ENCODE peak calls at places on chromosomes 7 and 10, in nine cellular contexts. Z is WTC11, M is PC-9, N is cardiac muscle cell, G is choroid plexus epithelial cell, A is gastrocnemius medialis, K is transverse colon, B is pancreas, C is right lobe of liver. Q is an unnamed sample.

GRCh38 chr10:112360308-112361270 is 13.3 kb upstream of the ACSL5 start:
- DNase-seq in Z (no peak), M (peak), N (peak), G (peak), A (peak), K (peak), B (no peak), C (no peak), Q (peak)

GRCh38 chr10:5933909-5934546 is 43.3 kb downstream of the IL15RA start:
- DNase-seq in Z (no peak), M (no peak), N (no peak), G (no peak), A (no peak), K (no peak), B (no peak), C (no peak), Q (no peak)

GRCh38 chr7:73945022-73945421 is 83.0 kb upstream of the ELN start:
- DNase-seq in Z (no peak), M (no peak), N (no peak), G (no peak), A (no peak), K (no peak), B (no peak), C (no peak), Q (no peak)

GRCh38 chr7:89813096-89813495 is 341.2 kb upstream of the STEAP1 start:
- DNase-seq in Z (no peak), M (no peak), N (no peak), G (no peak), A (no peak), K (no peak), B (no peak), C (no peak), Q (no peak)

GRCh38 chr10:4656576-4657194 is 169.3 kb upstream of the AKR1E2 start:
- DNase-seq in Z (peak), M (peak), N (peak), G (peak), A (peak), K (peak), B (no peak), C (no peak), Q (peak)

GRCh38 chr7:78134256-78134655 is 335.7 kb downstream of the PHTF2 start:
- DNase-seq in Z (no peak), M (peak), N (peak), G (peak), A (no peak), K (no peak), B (no peak), C (no peak), Q (no peak)

GRCh38 chr7:1611708-1612241 is 41.9 kb upstream of the PSMG3 start:
- DNase-seq in Z (peak), M (peak), N (peak), G (peak), A (no peak), K (no peak), B (no peak), C (no peak), Q (no peak)

GRCh38 chr7:25752967-25753791 is 398.8 kb upstream of the NFE2L3 start:
- DNase-seq in Z (peak), M (no peak), N (no peak), G (no peak), A (peak), K (no peak), B (no peak), C (no peak), Q (no peak)

GRCh38 chr7:155858521-155859061 is 46.3 kb upstream of the SHH start:
- DNase-seq in Z (no peak), M (peak), N (peak), G (no peak), A (no peak), K (no peak), B (no peak), C (no peak), Q (no peak)

GRCh38 chr7:22598318-22598717 is 98.3 kb upstream of the STEAP1B start:
- DNase-seq in Z (no peak), M (no peak), N (no peak), G (no peak), A (no peak), K (no peak), B (no peak), C (no peak), Q (no peak)

GRCh38 chr7:108097703-108098102 is 32.5 kb downstream of the LAMB4 start:
- DNase-seq in Z (no peak), M (no peak), N (peak), G (no peak), A (no peak), K (no peak), B (no peak), C (no peak), Q (no peak)

GRCh38 chr7:24602860-24603456 is 29.7 kb downstream of the PALS2 start:
- DNase-seq in Z (no peak), M (no peak), N (no peak), G (no peak), A (no peak), K (no peak), B (no peak), C (no peak), Q (no peak)

GRCh38 chr10:132468201-132468600 is 69.4 kb upstream of the INPP5A start:
- DNase-seq in Z (no peak), M (no peak), N (no peak), G (no peak), A (no peak), K (no peak), B (no peak), C (no peak), Q (no peak)

GRCh38 chr10:93115661-93116383 is 42.1 kb downstream of the CYP26A1 start:
- DNase-seq in Z (peak), M (peak), N (peak), G (peak), A (peak), K (peak), B (peak), C (peak), Q (no peak)

GRCh38 chr7:21318190-21318915 is 109.5 kb upstream of the SP4 start:
- DNase-seq in Z (no peak), M (no peak), N (peak), G (peak), A (no peak), K (no peak), B (no peak), C (no peak), Q (no peak)

GRCh38 chr10:15797346-15797745 is 63.0 kb downstream of the MINDY3 start:
- DNase-seq in Z (no peak), M (no peak), N (no peak), G (no peak), A (no peak), K (no peak), B (no peak), C (no peak), Q (no peak)

GRCh38 chr7:1468203-1468602 is 8.9 kb upstream of the MICALL2 start:
- DNase-seq in Z (no peak), M (no peak), N (no peak), G (no peak), A (no peak), K (no peak), B (no peak), C (no peak), Q (no peak)

GRCh38 chr10:97174276-97174775 is 11.4 kb downstream of the SLIT1 start:
- DNase-seq in Z (no peak), M (no peak), N (no peak), G (no peak), A (no peak), K (no peak), B (no peak), C (peak), Q (no peak)

DNA sequence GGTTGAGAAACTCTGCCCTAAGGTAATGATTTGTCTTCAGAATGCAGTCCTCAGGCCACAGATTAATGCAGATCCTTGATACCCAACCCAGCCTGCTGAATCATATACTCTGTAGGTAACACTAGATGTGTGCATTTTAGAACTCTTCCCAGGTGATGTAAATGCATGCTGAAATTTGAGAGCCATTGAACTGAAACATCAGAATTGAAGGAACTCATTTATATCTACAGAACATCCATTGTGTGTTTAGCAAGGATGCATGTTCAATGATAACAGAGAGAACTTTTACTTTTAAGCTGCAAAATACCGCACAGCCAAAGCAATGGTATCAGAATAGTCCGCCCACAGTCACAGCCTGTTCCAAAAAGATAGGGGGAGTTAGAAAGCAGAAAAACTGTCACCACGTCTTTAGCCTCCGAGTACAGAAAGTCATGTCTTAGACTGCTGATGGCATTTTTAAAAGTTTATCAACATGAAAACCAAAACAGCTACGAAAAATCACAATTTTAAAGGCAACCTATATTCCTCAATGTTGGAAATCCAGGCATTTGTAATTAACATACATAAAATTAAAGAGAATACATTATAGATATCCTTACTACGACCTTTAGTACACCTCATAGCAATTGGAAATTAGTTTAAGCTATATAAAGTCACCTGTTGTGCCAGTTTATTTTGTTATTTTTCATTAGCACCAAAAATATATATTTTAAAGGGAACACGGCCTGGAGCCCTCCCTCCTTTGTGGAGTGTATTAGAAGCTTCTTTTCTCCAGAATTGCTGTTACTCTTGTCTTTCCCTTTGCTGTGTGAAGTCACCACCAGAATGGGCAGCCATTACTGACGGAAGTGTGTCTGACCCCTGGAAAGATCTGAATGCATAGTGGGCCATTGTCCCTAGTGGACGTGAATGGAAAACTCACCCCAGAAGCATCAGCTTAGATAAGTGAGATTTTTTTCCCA is 65.8 kb upstream of the PRKAR2B start:
- DNase-seq in Z (no peak), M (no peak), N (peak), G (no peak), A (no peak), K (no peak), B (no peak), C (no peak), Q (no peak)
- TF ChIP-seq CTCF in Z (no peak), M (no peak), N (peak), G (peak), A (no peak), K (no peak), B (no peak), C (no peak), Q (no peak)

GRCh38 chr10:63671317-63671937 is 150.2 kb downstream of the REEP3 start:
- DNase-seq in Z (no peak), M (no peak), N (peak), G (peak), A (no peak), K (no peak), B (no peak), C (no peak), Q (no peak)
- TF ChIP-seq CTCF in Z (no peak), M (no peak), N (no peak), G (peak), A (peak), K (no peak), B (no peak), C (no peak), Q (no peak)

GRCh38 chr10:22159180-22159579 is 58.6 kb downstream of the EBLN1 start:
- DNase-seq in Z (no peak), M (no peak), N (no peak), G (no peak), A (no peak), K (no peak), B (no peak), C (no peak), Q (no peak)

GRCh38 chr10:22152403-22152802 is 65.4 kb downstream of the EBLN1 start:
- DNase-seq in Z (no peak), M (no peak), N (no peak), G (no peak), A (no peak), K (no peak), B (no peak), C (no peak), Q (no peak)

GRCh38 chr10:22159979-22160378 is 57.8 kb downstream of the EBLN1 start:
- DNase-seq in Z (no peak), M (no peak), N (no peak), G (no peak), A (no peak), K (no peak), B (no peak), C (no peak), Q (no peak)

GRCh38 chr10:22158426-22158825 is 59.4 kb downstream of the EBLN1 start:
- DNase-seq in Z (no peak), M (no peak), N (peak), G (peak), A (no peak), K (no peak), B (no peak), C (no peak), Q (no peak)

DNA sequence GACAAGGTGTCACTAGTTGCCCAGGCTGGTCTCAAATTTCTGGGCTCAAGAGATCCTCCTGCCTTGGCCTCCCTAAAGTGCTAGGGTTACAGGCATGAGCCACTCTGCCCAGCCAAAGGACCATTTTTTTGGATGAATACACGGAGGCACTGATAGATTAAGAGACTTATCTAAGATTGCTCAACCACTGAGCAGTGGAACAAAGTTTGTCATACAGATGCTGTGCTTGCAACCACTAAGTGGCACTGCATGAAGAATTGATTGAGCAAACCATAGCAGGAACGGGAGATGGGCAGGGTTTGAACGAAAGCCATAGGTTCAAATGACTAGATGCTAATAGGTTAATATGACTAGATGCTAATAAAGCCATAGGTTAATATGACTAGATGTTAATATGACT is 61.1 kb downstream of the EBLN1 start:
- DNase-seq in Z (no peak), M (no peak), N (peak), G (no peak), A (no peak), K (no peak), B (no peak), C (no peak), Q (no peak)
- TF ChIP-seq CTCF in Z (no peak), M (no peak), N (no peak), G (no peak), A (no peak), K (no peak), B (no peak), C (no peak), Q (no peak)

GRCh38 chr7:117403737-117404136 is 23.6 kb downstream of the ASZ1 start:
- DNase-seq in Z (no peak), M (no peak), N (no peak), G (no peak), A (no peak), K (no peak), B (no peak), C (no peak), Q (no peak)

GRCh38 chr7:117402109-117402508 is 25.2 kb downstream of the ASZ1 start:
- DNase-seq in Z (no peak), M (no peak), N (no peak), G (peak), A (no peak), K (no peak), B (no peak), C (no peak), Q (no peak)

GRCh38 chr7:117401293-117402002 is 25.8 kb downstream of the ASZ1 start:
- DNase-seq in Z (no peak), M (no peak), N (peak), G (peak), A (no peak), K (no peak), B (no peak), C (no peak), Q (no peak)

GRCh38 chr7:117395743-117396142 is 31.6 kb downstream of the ASZ1 start:
- DNase-seq in Z (no peak), M (no peak), N (no peak), G (peak), A (no peak), K (no peak), B (no peak), C (no peak), Q (no peak)

DNA sequence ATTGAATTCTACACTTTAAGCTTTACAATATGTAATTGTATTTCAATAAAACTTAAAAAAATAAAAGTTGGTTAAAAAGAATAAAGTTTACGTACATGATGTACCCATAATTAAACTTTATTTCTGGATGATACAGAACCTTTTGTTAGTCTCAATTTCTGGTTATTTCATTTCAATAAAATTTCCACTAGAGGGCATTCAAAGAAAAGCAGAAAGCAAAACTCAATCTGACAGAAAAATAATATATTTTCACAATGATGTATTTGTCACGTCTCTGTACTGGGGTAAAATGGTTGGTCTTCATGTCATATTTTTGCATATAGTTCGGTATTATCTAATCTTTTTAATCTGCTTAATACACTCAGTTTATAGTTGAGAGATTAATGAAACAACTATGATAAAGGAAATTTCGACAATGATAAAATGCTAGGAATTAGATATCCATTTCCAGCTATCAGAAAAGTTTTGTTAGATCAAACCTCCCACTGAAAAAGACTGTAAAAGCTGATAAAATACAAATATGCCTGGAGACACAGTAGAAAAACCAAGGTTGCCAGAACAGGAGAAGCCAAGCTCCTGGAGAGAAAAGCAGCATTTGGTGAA is 27.4 kb downstream of the ASZ1 start:
- DNase-seq in Z (no peak), M (no peak), N (peak), G (peak), A (no peak), K (no peak), B (no peak), C (no peak), Q (no peak)
- TF ChIP-seq CTCF in Z (no peak), M (peak), N (peak), G (peak), A (no peak), K (peak), B (no peak), C (peak), Q (no peak)

GRCh38 chr10:62414359-62414758 is 40.2 kb downstream of the ZNF365 start:
- DNase-seq in Z (no peak), M (no peak), N (no peak), G (peak), A (no peak), K (no peak), B (no peak), C (no peak), Q (no peak)
- TF ChIP-seq CTCF in Z (no peak), M (peak), N (no peak), G (no peak), A (no peak), K (no peak), B (no peak), C (no peak), Q (no peak)

DNA sequence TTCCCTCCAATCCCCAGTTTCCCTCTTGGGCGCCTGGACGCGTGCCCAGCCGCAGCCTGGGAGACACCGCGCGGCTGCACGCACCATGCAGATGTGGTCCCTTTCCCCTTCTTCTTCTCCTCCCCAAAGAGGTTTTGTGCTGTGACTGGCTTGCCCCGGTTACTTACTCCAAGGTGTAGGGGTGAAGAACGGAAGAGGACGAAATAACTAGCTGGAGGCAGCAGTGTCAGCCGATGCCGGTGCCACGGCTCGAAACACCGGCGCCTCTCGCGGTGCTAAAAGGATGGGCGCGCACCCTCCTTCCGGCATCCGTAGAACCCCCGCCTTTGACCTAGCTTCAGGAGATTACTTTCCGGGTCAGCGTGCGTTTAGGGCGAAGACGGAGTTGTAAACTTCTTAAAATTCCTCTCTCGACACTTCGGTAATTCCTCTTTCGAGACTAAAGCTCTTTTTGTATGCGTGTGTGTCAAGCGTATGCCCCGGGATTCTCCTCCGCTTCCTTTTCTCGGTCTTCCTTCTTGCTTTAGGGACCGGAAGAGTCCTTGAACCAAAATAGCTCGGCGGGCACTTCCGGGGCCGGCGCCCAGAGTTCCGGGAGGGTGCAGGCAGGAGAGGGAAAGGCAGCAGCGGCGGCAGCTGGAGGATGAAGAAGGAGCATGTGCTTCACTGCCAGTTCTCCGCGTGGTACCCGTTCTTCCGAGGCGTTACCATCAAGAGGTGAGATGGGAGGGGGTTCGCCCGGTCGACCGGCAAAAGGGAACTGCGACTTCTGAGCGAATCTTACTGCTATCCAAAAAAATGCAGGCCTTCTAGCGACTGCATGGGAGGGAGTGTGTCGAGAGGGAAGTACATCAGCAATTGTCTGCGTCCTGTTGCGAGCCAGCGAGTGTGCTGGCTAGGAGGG is at the start of the genes CDC123 and NUDT5:
- DNase-seq in Z (peak), M (peak), N (peak), G (peak), A (peak), K (peak), B (peak), C (peak), Q (peak)
- TF ChIP-seq CTCF in Z (no peak), M (no peak), N (peak), G (no peak), A (no peak), K (peak), B (no peak), C (no peak), Q (no peak)

GRCh38 chr10:71429304-71429703 is 32.6 kb downstream of the CDH23 start:
- DNase-seq in Z (no peak), M (no peak), N (no peak), G (no peak), A (no peak), K (no peak), B (no peak), C (no peak), Q (peak)

GRCh38 chr10:71431945-71432905 is 35.5 kb downstream of the CDH23 start:
- DNase-seq in Z (peak), M (no peak), N (no peak), G (no peak), A (no peak), K (no peak), B (no peak), C (peak), Q (peak)

GRCh38 chr10:71431216-71431944 is 34.7 kb downstream of the CDH23 start:
- DNase-seq in Z (no peak), M (no peak), N (no peak), G (peak), A (no peak), K (no peak), B (no peak), C (peak), Q (peak)

GRCh38 chr10:71427246-71427645 is 30.5 kb downstream of the CDH23 start:
- DNase-seq in Z (no peak), M (no peak), N (no peak), G (no peak), A (no peak), K (no peak), B (no peak), C (no peak), Q (no peak)

DNA sequence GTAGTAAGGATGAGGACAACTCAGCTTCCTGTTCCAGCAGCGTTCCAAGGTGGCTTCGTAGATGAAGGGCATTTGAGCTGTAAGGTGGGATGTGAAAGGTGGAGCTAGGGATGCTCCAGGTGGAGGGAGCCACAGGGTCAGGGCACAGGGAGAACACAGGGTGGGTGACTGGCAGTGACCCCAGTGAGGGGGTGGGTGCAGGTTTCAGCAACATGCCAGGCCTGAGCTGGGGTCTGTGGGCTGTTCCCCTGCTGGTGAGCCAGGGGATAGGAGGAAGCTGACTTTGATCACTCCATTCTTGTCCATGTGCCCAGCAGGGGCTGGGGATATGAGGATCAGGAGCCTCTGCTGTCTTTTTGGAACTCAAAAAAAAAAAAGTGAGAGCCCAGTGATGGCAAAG is 33.2 kb downstream of the CDH23 start:
- DNase-seq in Z (peak), M (no peak), N (no peak), G (no peak), A (no peak), K (no peak), B (no peak), C (peak), Q (peak)
- TF ChIP-seq CTCF in Z (peak), M (peak), N (peak), G (peak), A (no peak), K (no peak), B (no peak), C (no peak), Q (no peak)

Q was measured in lower leg skin.